ENCODE peak calls at places on chromosomes 4 and X, in five cellular contexts. E, I, M, G and Y are unnamed samples.

GRCh38 chr4:161256172-161256571 is 907.6 kb downstream of the FSTL5 start:
- DNase-seq in E (no peak), I (no peak), M (no peak), G (peak), Y (no peak)

GRCh38 chr4:159655547-159655946 is 552.7 kb downstream of the RAPGEF2 start:
- DNase-seq in E (peak), I (no peak), M (no peak), G (no peak), Y (no peak)

GRCh38 chr4:87490664-87491369 is 38.4 kb downstream of the SPARCL1 start:
- DNase-seq in E (no peak), I (no peak), M (no peak), G (no peak), Y (no peak)

GRCh38 chr4:6674500-6675149 is 19.1 kb upstream of the S100P start:
- DNase-seq in E (peak), I (no peak), M (peak), G (peak), Y (peak)

GRCh38 chrX:155612312-155613224 is at the start of gene TMLHE:
- DNase-seq in E (peak), I (peak), M (peak), G (peak), Y (peak)

GRCh38 chrX:54357414-54358377 is at the start of gene WNK3:
- DNase-seq in E (peak), I (peak), M (peak), G (peak), Y (peak)

GRCh38 chr4:78369691-78370090 is 181.9 kb upstream of the ANXA3 start:
- DNase-seq in E (peak), I (no peak), M (no peak), G (no peak), Y (no peak)

GRCh38 chr4:104677122-104677521 is 182.4 kb upstream of the CXXC4 start:
- DNase-seq in E (no peak), I (no peak), M (no peak), G (no peak), Y (no peak)

GRCh38 chrX:51332188-51332942 is at the start of gene NUDT10:
- DNase-seq in E (no peak), I (peak), M (peak), G (peak), Y (peak)

GRCh38 chrX:9482408-9482807 is 17.6 kb downstream of the TBL1X start:
- DNase-seq in E (peak), I (no peak), M (no peak), G (no peak), Y (no peak)

GRCh38 chr4:185559913-185560281 is 24.6 kb upstream of the PDLIM3 start:
- DNase-seq in E (peak), I (peak), M (peak), G (peak), Y (peak)

GRCh38 chr4:185562531-185562930 is 27.2 kb upstream of the PDLIM3 start:
- DNase-seq in E (no peak), I (no peak), M (no peak), G (no peak), Y (no peak)

GRCh38 chr4:185564355-185564754 is 29.0 kb upstream of the PDLIM3 start:
- DNase-seq in E (no peak), I (no peak), M (no peak), G (no peak), Y (no peak)

GRCh38 chr4:185565696-185566095 is 30.4 kb upstream of the PDLIM3 start:
- DNase-seq in E (no peak), I (no peak), M (no peak), G (no peak), Y (no peak)

GRCh38 chr4:185560316-185560715 is 25.0 kb upstream of the PDLIM3 start:
- DNase-seq in E (no peak), I (no peak), M (no peak), G (no peak), Y (no peak)
- H3K4me3 ChIP-seq in E (no peak), I (no peak), M (no peak), G (no peak), Y (no peak)

GRCh38 chr4:188107931-188108843 is 1.2 kb downstream of the TRIML2 start:
- DNase-seq in E (peak), I (no peak), M (peak), G (peak), Y (peak)
- H3K4me3 ChIP-seq in E (no peak), I (no peak), M (peak), G (no peak), Y (peak)

GRCh38 chr4:122722256-122722655 is 10.2 kb upstream of the BBS12 start:
- DNase-seq in E (no peak), I (no peak), M (no peak), G (no peak), Y (no peak)
- H3K4me3 ChIP-seq in E (no peak), I (no peak), M (no peak), G (no peak), Y (no peak)

DNA sequence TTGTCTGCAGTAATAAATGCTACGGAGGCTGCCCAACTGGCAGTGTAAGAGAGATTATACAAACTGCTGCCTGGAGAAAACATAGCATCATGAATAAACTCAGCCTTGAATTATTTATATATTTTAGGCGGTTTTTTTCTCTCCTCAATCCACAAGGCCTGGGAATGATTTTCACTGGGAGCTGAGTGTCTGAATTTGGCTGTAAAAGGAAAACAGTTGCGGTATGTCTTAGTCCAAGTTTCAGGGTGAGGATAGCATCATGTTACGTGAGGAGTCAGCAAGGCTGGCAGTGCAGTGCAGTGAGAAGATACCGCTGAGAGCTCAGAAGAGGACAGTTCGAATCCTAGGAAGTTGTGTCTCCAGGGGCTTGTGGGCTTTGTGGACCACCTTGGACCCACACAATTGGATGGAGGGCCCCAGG is 291.5 kb upstream of the BOD1L1 start:
- DNase-seq in E (peak), I (no peak), M (no peak), G (peak), Y (peak)
- H3K4me3 ChIP-seq in E (no peak), I (no peak), M (no peak), G (no peak), Y (no peak)